ENCODE peak calls at places on chromosomes 5 and 9, in ten cellular contexts. V is spleen; H is NCI-H1417; B is GDM1; K is neural crest cell; C is GM23248; G is hepatocyte; I is CD8-positive, alpha-beta T cell; P is M059J; S is thoracic aorta. A is an unnamed sample.

GRCh38 chr5:69503144-69503488 is 10.5 kb downstream of the OCLN start:
- DNase-seq in V (no peak), H (no peak), B (no peak), K (no peak), C (no peak), G (no peak), I (no peak), P (no peak), S (no peak), A (peak; percentile 41)

GRCh38 chr5:137954131-137954879 is 65.0 kb downstream of the PKD2L2 start:
- DNase-seq in V (no peak), H (no peak), B (no peak), K (no peak), C (peak; percentile 96), G (peak; percentile 74), I (no peak), P (peak; percentile 88), S (peak; percentile 7), A (peak; percentile 65)

GRCh38 chr5:82364497-82364896 is 86.3 kb upstream of the RPS23 start:
- DNase-seq in V (no peak), H (peak; percentile 49), B (peak; percentile 30), K (no peak), C (peak; percentile 80), G (peak; percentile 67), I (no peak), P (peak; percentile 78), S (no peak), A (peak; percentile 66)

GRCh38 chr5:123997354-123998215 is 485.6 kb downstream of the CSNK1G3 start:
- DNase-seq in V (no peak), H (no peak), B (no peak), K (no peak), C (peak; percentile 82), G (peak; percentile 13), I (no peak), P (peak; percentile 94), S (no peak), A (peak; percentile 57)

GRCh38 chr9:36191696-36192095 is 975 bp downstream of the CLTA start:
- DNase-seq in V (no peak), H (peak; percentile 18), B (no peak), K (no peak), C (peak; percentile 33), G (no peak), I (no peak), P (peak; percentile 24), S (no peak), A (no peak)

GRCh38 chr5:148730955-148731898 is 76.9 kb upstream of the HTR4 start:
- DNase-seq in V (no peak), H (peak; percentile 89), B (peak; percentile 58), K (peak; percentile 64), C (peak; percentile 90), G (peak; percentile 93), I (peak; percentile 47), P (peak; percentile 86), S (peak; percentile 34), A (peak; percentile 98)

GRCh38 chr9:129258124-129258822 is 80.2 kb upstream of the IER5L start:
- DNase-seq in V (peak; percentile 92), H (peak; percentile 99), B (peak; percentile 68), K (peak; percentile 94), C (peak; percentile 96), G (peak; percentile 95), I (peak; percentile 78), P (peak; percentile 85), S (peak; percentile 76), A (peak; percentile 14)

GRCh38 chr5:124801551-124801950 is 55.1 kb upstream of the ZNF608 start:
- DNase-seq in V (no peak), H (no peak), B (no peak), K (no peak), C (no peak), G (no peak), I (no peak), P (no peak), S (no peak), A (no peak)

GRCh38 chr9:134483361-134484184 is 157.3 kb downstream of the RXRA start:
- DNase-seq in V (peak; percentile 59), H (no peak), B (no peak), K (no peak), C (no peak), G (no peak), I (no peak), P (no peak), S (no peak), A (no peak)

GRCh38 chr9:135242406-135242805 is 154.9 kb downstream of the OLFM1 start:
- DNase-seq in V (peak; percentile 56), H (no peak), B (no peak), K (no peak), C (no peak), G (no peak), I (no peak), P (no peak), S (no peak), A (no peak)

GRCh38 chr5:98214240-98215051 is 559.0 kb upstream of the RGMB start:
- DNase-seq in V (no peak), H (no peak), B (no peak), K (no peak), C (peak; percentile 38), G (no peak), I (no peak), P (peak; percentile 79), S (no peak), A (peak; percentile 94)

GRCh38 chr9:109771796-109772525 is 8.0 kb upstream of the PALM2AKAP2 start:
- DNase-seq in V (no peak), H (no peak), B (no peak), K (no peak), C (peak; percentile 45), G (peak; percentile 37), I (no peak), P (peak; percentile 36), S (no peak), A (no peak)

GRCh38 chr5:98651715-98652114 is 121.7 kb upstream of the RGMB start:
- DNase-seq in V (no peak), H (no peak), B (no peak), K (no peak), C (peak; percentile 7), G (no peak), I (no peak), P (peak; percentile 76), S (no peak), A (peak; percentile 29)

GRCh38 chr9:90308746-90309145 is 333.9 kb downstream of the DIRAS2 start:
- DNase-seq in V (no peak), H (no peak), B (no peak), K (no peak), C (no peak), G (no peak), I (no peak), P (no peak), S (no peak), A (no peak)

GRCh38 chr9:111896942-111897830 is 572 bp downstream of the UGCG start:
- DNase-seq in V (peak; percentile 93), H (peak; percentile 92), B (no peak), K (peak; percentile 52), C (peak; percentile 65), G (peak; percentile 83), I (peak; percentile 19), P (peak; percentile 64), S (peak; percentile 7), A (peak; percentile 13)

GRCh38 chr5:11047625-11048024 is 286.6 kb upstream of the DAP start:
- DNase-seq in V (no peak), H (no peak), B (no peak), K (no peak), C (no peak), G (no peak), I (no peak), P (no peak), S (no peak), A (no peak)

GRCh38 chr5:4113426-4113825 is 517.8 kb downstream of the IRX1 start:
- DNase-seq in V (no peak), H (no peak), B (no peak), K (no peak), C (no peak), G (no peak), I (no peak), P (no peak), S (no peak), A (no peak)

GRCh38 chr5:116409591-116410296 is 164.9 kb downstream of the SEMA6A start:
- DNase-seq in V (no peak), H (no peak), B (no peak), K (no peak), C (no peak), G (no peak), I (no peak), P (no peak), S (no peak), A (no peak)

GRCh38 chr9:20512636-20513035 is 109.7 kb downstream of the MLLT3 start:
- DNase-seq in V (no peak), H (no peak), B (no peak), K (no peak), C (peak; percentile 41), G (no peak), I (no peak), P (peak; percentile 14), S (no peak), A (peak; percentile 19)

GRCh38 chr9:71814226-71814625 is 45.9 kb upstream of the CEMIP2 start:
- DNase-seq in V (no peak), H (no peak), B (no peak), K (no peak), C (peak; percentile 48), G (no peak), I (no peak), P (no peak), S (no peak), A (no peak)

GRCh38 chr9:126523621-126524111 is 90.1 kb upstream of the LMX1B start:
- DNase-seq in V (peak; percentile 79), H (no peak), B (no peak), K (no peak), C (peak; percentile 42), G (no peak), I (no peak), P (no peak), S (no peak), A (no peak)

GRCh38 chr5:170313344-170313743 is 15.8 kb upstream of the LCP2 start:
- DNase-seq in V (no peak), H (no peak), B (no peak), K (no peak), C (no peak), G (no peak), I (no peak), P (no peak), S (no peak), A (no peak)

GRCh38 chr5:123639244-123639643 is 127.3 kb downstream of the CSNK1G3 start:
- DNase-seq in V (no peak), H (no peak), B (no peak), K (no peak), C (no peak), G (no peak), I (no peak), P (no peak), S (no peak), A (no peak)

GRCh38 chr5:55146543-55147151 is 13.3 kb upstream of the GPX8 start:
- DNase-seq in V (peak; percentile 83), H (peak; percentile 87), B (peak; percentile 61), K (peak; percentile 87), C (peak; percentile 85), G (peak; percentile 91), I (peak; percentile 72), P (peak; percentile 85), S (no peak), A (peak; percentile 83)

GRCh38 chr9:34995288-34996060 is 5.9 kb downstream of the DNAJB5 start:
- DNase-seq in V (no peak), H (no peak), B (no peak), K (no peak), C (peak; percentile 87), G (no peak), I (no peak), P (no peak), S (no peak), A (no peak)

GRCh38 chr5:1744393-1745189 is 55.0 kb downstream of the MRPL36 start:
- DNase-seq in V (peak; percentile 49), H (no peak), B (no peak), K (no peak), C (no peak), G (no peak), I (no peak), P (no peak), S (no peak), A (no peak)

GRCh38 chr5:73132759-73133158 is 12.4 kb downstream of the TMEM171 start:
- DNase-seq in V (no peak), H (no peak), B (no peak), K (no peak), C (no peak), G (no peak), I (no peak), P (no peak), S (no peak), A (no peak)